ENCODE peak calls at places on chromosome 21, in five cellular contexts. C is tibial nerve; S is CD8-positive, alpha-beta T cell; B is IMR-90; I is endodermal cell. D is an unnamed sample.
A peak's percentile ranks its signal among the peaks of the same experiment; 100 is the strongest.

GRCh38 chr21:32044205-32044874 is 171.5 kb downstream of the HUNK start:
- DNase-seq in B (no peak), I (peak; percentile 34), C (no peak), S (no peak), D (no peak)

GRCh38 chr21:44529503-44530125 is 10.4 kb downstream of the KRTAP10-1 start:
- DNase-seq in S (no peak), C (no peak), B (no peak), I (peak; percentile 39), D (no peak)

GRCh38 chr21:27329255-27329851 is 362.5 kb upstream of the ADAMTS5 start:
- DNase-seq in B (peak; percentile 82), I (no peak), S (no peak), C (no peak), D (no peak)

GRCh38 chr21:34580181-34580700 is 34.7 kb downstream of the RCAN1 start:
- DNase-seq in S (no peak), C (no peak), B (no peak), I (peak; percentile 18), D (no peak)

GRCh38 chr21:35491114-35491513 is 442.0 kb upstream of the RUNX1 start:
- DNase-seq in S (no peak), C (no peak), B (peak; percentile 10), I (peak; percentile 53), D (no peak)

GRCh38 chr21:44612029-44612486 is at the start of gene KRTAP10-8:
- DNase-seq in B (no peak), C (no peak), S (no peak), I (no peak), D (no peak)

GRCh38 chr21:35095859-35096291 is 46.8 kb upstream of the RUNX1 start:
- DNase-seq in C (no peak), B (peak; percentile 47), I (no peak), S (no peak), D (no peak)

GRCh38 chr21:42063206-42063577 is 7.9 kb upstream of the UMODL1 start:
- DNase-seq in S (peak; percentile 32), B (no peak), C (no peak), I (no peak), D (peak; percentile 13)

GRCh38 chr21:42424848-42425602 is 21.3 kb downstream of the UBASH3A start:
- DNase-seq in B (no peak), I (no peak), S (peak; percentile 70), C (no peak), D (peak; percentile 71)

GRCh38 chr21:26719750-26720149 is 125.5 kb downstream of the ADAMTS1 start:
- DNase-seq in B (no peak), S (no peak), C (no peak), I (no peak), D (no peak)

GRCh38 chr21:31335957-31336738 is 7.9 kb downstream of the TIAM1 start:
- DNase-seq in I (no peak), S (no peak), B (peak; percentile 95), C (no peak), D (no peak)

GRCh38 chr21:17613242-17613676 is 558 bp upstream of the BTG3 start:
- DNase-seq in B (no peak), I (no peak), C (peak; percentile 17), S (no peak), D (no peak)

GRCh38 chr21:34133802-34134201 is 60.4 kb downstream of the MRPS6 start:
- DNase-seq in I (no peak), C (no peak), S (no peak), B (no peak), D (no peak)

GRCh38 chr21:42395910-42396625 is at the start of gene TMPRSS3:
- DNase-seq in C (no peak), I (no peak), S (no peak), B (no peak), D (no peak)

GRCh38 chr21:42565206-42565810 is 51.7 kb downstream of the SLC37A1 start:
- DNase-seq in C (no peak), B (no peak), S (no peak), I (peak; percentile 24), D (no peak)

GRCh38 chr21:35483267-35483666 is 434.2 kb upstream of the RUNX1 start:
- DNase-seq in C (no peak), I (no peak), S (no peak), B (no peak), D (no peak)

GRCh38 chr21:24045775-24046215 is 1561.5 kb downstream of the MRPL39 start:
- DNase-seq in I (peak; percentile 45), B (peak; percentile 99), C (peak; percentile 41), S (no peak), D (no peak)

GRCh38 chr21:29114765-29115164 is 15.7 kb upstream of the MAP3K7CL start:
- DNase-seq in I (peak; percentile 63), C (no peak), S (no peak), B (peak; percentile 92), D (no peak)

GRCh38 chr21:46297311-46298082 is 11.4 kb downstream of the YBEY start:
- DNase-seq in B (no peak), C (no peak), S (no peak), I (peak; percentile 66), D (no peak)

GRCh38 chr21:15514073-15514946 is 215.5 kb upstream of the USP25 start:
- DNase-seq in S (peak; percentile 50), C (no peak), B (no peak), I (no peak), D (peak; percentile 42)
- H3K27ac ChIP-seq in S (peak overlapping the region; percentile 33), C (no peak overlapping the region), B (no peak overlapping the region), I (no peak overlapping the region), D (peak overlapping the region; percentile 0)

DNA sequence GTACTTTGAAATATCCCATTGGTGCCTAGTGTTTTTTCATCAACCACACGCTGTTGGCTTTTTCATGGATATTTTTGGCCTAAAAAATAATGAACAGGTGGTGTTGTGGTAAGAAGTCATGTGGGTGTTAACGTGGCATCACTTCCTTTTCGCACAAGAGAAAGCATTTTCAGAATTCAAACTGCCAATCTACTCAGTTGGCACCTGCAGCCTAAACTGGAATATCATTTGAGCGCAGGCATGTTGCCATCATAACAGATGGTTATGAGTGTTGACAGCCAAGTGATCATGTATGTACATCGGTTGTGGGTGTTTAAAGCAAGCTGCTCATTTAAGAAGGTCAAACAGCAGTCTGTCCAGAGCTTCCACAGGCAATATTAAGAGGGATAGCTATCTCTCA is 1963.0 kb downstream of the NCAM2 start:
- DNase-seq in B (no peak), I (no peak), C (no peak), S (no peak), D (no peak)
- H3K9me3 ChIP-seq in B (peaks cover 7% of the 10 kb centered on the region), I (no peaks in the 10 kb centered on the region), C (no peaks in the 10 kb centered on the region), S (no peaks in the 10 kb centered on the region), D (no peaks in the 10 kb centered on the region)

DNA sequence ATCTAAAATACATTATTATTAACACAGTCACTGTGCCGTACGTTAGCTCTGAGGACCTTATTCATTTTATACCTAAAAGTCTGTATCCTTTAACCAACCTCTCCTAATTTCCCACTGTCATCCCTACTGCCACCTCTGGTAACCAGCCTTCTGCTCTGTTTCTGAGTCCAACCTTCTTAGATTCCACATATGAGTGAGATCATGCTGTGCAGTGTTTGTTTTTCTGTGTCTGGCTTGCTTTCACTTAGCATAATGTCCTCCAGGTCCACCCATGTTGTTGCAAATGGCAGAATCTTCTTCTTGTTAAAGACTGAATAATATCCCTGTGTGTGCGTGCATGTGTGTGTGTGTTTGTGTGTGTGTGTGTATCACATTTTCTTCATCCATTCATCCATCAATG is 64.2 kb downstream of the ETS2 start:
- DNase-seq in S (no peak), C (no peak), B (peak; percentile 71), I (no peak), D (no peak)
- TF ChIP-seq CTCF in S (no peak), C (no peak), B (peak; percentile 46), I (peak; percentile 45), D (no peak)

GRCh38 chr21:37338671-37339526 is 27.7 kb upstream of the DYRK1A start:
- DNase-seq in B (peak; percentile 92), I (no peak), C (no peak), S (no peak), D (no peak)
- H3K27ac ChIP-seq in B (peak overlapping the region; percentile 85), I (no peak overlapping the region), C (peak overlapping the region; percentile 29), S (no peak overlapping the region), D (no peak overlapping the region)